ENCODE peak calls at places on chromosomes 11 and 22, in six cellular contexts. W is HuH-7; V is HFF-Myc; F is naive thymus-derived CD4-positive, alpha-beta T cell; A is HTR-8/SVneo; Q is hepatic stellate cell. H is an unnamed sample.

GRCh38 chr11:112555491-112556364 is 295.1 kb upstream of the PLET1 start:
- DNase-seq in W (peak; percentile 64), V (peak; percentile 16), F (peak; percentile 64), A (peak; percentile 57), Q (peak; percentile 32), H (peak; percentile 79)

GRCh38 chr11:91984033-91984568 is 240.5 kb upstream of the FAT3 start:
- DNase-seq in W (no peak), V (no peak), F (no peak), A (no peak), Q (no peak), H (no peak)

GRCh38 chr22:22712666-22713365 is 68.4 kb downstream of the GGTLC2 start:
- DNase-seq in W (no peak), V (no peak), F (no peak), A (no peak), Q (no peak), H (no peak)

GRCh38 chr11:127274328-127274676 is 273.7 kb upstream of the KIRREL3 start:
- DNase-seq in W (no peak), V (no peak), F (no peak), A (no peak), Q (no peak), H (no peak)

GRCh38 chr11:8019671-8020597 is 32.8 kb downstream of the EIF3F start:
- DNase-seq in W (no peak), V (no peak), F (peak; percentile 51), A (peak; percentile 27), Q (peak; percentile 72), H (peak; percentile 36)

GRCh38 chr11:134819026-134819425 is 407.0 kb upstream of the B3GAT1 start:
- DNase-seq in W (no peak), V (no peak), F (no peak), A (no peak), Q (no peak), H (no peak)

GRCh38 chr11:47948137-47948536 is 32.2 kb upstream of the PTPRJ start:
- DNase-seq in W (no peak), V (no peak), F (no peak), A (no peak), Q (no peak), H (peak; percentile 25)

GRCh38 chr22:47056776-47057470 is 294.5 kb downstream of the TBC1D22A start:
- DNase-seq in W (no peak), V (no peak), F (no peak), A (no peak), Q (no peak), H (no peak)

GRCh38 chr11:119476666-119477331 is 53.8 kb upstream of the THY1 start:
- DNase-seq in W (no peak), V (no peak), F (no peak), A (no peak), Q (no peak), H (no peak)

GRCh38 chr11:117836077-117836960 is 11.8 kb upstream of the FXYD2 start:
- DNase-seq in W (no peak), V (no peak), F (no peak), A (no peak), Q (no peak), H (no peak)

GRCh38 chr22:46085831-46086576 is 64.3 kb upstream of the PPARA start:
- DNase-seq in W (no peak), V (no peak), F (no peak), A (no peak), Q (peak; percentile 85), H (no peak)

H was measured in cardiac muscle cell.